ENCODE peak calls at places on chromosome 13, in eight cellular contexts. P, O, I, T, Z, L, M and G are unnamed samples.
A peak's percentile ranks its signal among the peaks of the same experiment; 100 is the strongest.

GRCh38 chr13:76696370-76696769 is 189.8 kb downstream of the KCTD12 start:
- DNase-seq in T (no peak), L (no peak), P (peak; percentile 34), Z (no peak), I (no peak), M (no peak), O (no peak), G (no peak)

GRCh38 chr13:22111961-22112360 is 441.1 kb downstream of the FGF9 start:
- DNase-seq in M (no peak), T (no peak), L (no peak), I (no peak), P (no peak), O (no peak), Z (no peak), G (no peak)

GRCh38 chr13:96781141-96781540 is 213.1 kb downstream of the OXGR1 start:
- DNase-seq in Z (no peak), T (no peak), P (no peak), O (no peak), L (no peak), I (no peak), M (no peak), G (no peak)

GRCh38 chr13:97499181-97499580 is 65.2 kb downstream of the RAP2A start:
- DNase-seq in T (no peak), Z (no peak), L (no peak), P (no peak), M (no peak), O (no peak), I (no peak), G (no peak)

GRCh38 chr13:31161583-31162150 is at the start of gene HSPH1:
- DNase-seq in Z (peak; percentile 92), M (peak; percentile 96), I (peak; percentile 97), T (peak; percentile 99), L (peak; percentile 95), P (peak; percentile 98), O (peak; percentile 96), G (peak; percentile 89)

GRCh38 chr13:47862841-47863240 is 138.2 kb downstream of the SUCLA2 start:
- DNase-seq in T (no peak), P (no peak), Z (no peak), O (no peak), M (no peak), I (no peak), L (no peak), G (no peak)

GRCh38 chr13:113378825-113379224 is 14.9 kb upstream of the GRTP1 start:
- DNase-seq in Z (no peak), L (no peak), O (no peak), P (no peak), M (no peak), I (no peak), T (no peak), G (no peak)

GRCh38 chr13:22114630-22115311 is 443.9 kb downstream of the FGF9 start:
- DNase-seq in T (no peak), P (no peak), I (no peak), L (no peak), M (no peak), O (no peak), Z (no peak), G (no peak)

GRCh38 chr13:40668335-40668734 is 1.9 kb upstream of the FOXO1 start:
- DNase-seq in I (peak; percentile 36), T (no peak), Z (no peak), O (peak; percentile 29), L (no peak), M (peak; percentile 22), P (no peak), G (no peak)

GRCh38 chr13:24161980-24162517 is 1.5 kb downstream of the SPATA13 start:
- DNase-seq in O (no peak), L (no peak), P (no peak), I (no peak), Z (no peak), T (no peak), M (peak; percentile 32), G (no peak)

GRCh38 chr13:46140044-46140443 is 35.2 kb upstream of the CPB2 start:
- DNase-seq in I (no peak), L (no peak), Z (no peak), M (no peak), T (no peak), P (no peak), O (no peak), G (no peak)

GRCh38 chr13:99055286-99056073 is 77.6 kb upstream of the DOCK9 start:
- DNase-seq in L (no peak), T (no peak), P (no peak), O (peak; percentile 52), M (no peak), Z (no peak), I (peak; percentile 41), G (no peak)

GRCh38 chr13:99058527-99059495 is 80.9 kb upstream of the DOCK9 start:
- DNase-seq in M (no peak), I (no peak), P (no peak), L (no peak), Z (no peak), O (no peak), T (no peak), G (no peak)

GRCh38 chr13:99056381-99057014 is 78.6 kb upstream of the DOCK9 start:
- DNase-seq in O (no peak), Z (no peak), I (no peak), P (no peak), M (no peak), L (no peak), T (no peak), G (no peak)

GRCh38 chr13:99059498-99060070 is 81.7 kb upstream of the DOCK9 start:
- DNase-seq in T (no peak), O (no peak), M (no peak), I (no peak), P (no peak), L (no peak), Z (no peak), G (no peak)

DNA sequence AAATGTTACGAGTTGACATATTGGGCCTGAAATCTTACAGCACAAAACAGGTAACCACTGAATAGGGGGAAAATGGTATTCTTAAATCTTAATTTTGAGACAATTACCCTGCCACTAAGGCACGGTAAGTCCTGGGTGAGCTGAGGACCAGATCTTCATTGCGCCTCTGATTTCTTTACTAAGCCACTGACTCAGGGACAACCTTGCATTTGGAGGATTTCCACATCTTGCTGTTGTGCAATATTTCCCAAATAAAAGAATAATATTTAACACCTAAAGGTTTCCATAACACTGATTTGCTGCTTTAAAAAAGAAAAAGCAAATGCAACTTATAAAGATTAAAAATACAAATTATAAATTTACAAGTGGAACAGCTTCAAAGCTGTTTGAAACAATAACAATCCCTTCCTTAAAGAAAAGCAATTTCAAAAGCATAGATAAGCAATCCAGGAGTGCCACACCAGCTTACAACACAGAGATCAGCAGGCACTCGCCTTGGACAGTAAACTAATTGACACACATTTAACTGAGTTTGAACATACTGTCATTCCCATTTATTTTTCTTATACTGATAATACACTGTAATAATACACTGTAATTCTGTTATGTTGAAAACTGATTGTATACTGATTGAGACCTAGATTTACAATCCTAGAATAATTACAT is 79.6 kb upstream of the DOCK9 start:
- DNase-seq in P (no peak), O (no peak), T (no peak), I (no peak), M (no peak), L (no peak), Z (no peak), G (no peak)
- TF ChIP-seq CTCF in P (no peak), O (no peak), T (no peak), I (no peak), M (no peak), L (no peak), Z (no peak), G (no peak)

DNA sequence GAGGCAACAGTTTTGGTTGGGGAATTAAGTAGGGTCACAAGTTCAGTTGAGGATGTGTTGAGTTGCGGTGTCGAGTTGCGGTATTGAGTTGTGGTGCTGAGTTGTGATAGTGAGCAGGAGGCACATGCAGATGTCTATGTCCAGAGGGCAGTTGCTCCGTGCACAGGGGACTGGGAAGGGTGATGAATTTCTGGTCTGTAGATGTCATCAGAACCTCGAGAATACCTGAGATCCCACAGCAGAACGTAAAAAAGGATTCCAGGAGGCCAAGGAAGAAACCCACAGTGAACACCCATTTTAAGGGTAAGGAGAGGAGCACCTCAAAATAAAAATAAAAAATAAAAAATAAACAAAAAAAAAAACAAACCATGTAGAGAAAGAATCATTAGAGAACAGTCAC is 354.4 kb upstream of the ARGLU1 start:
- DNase-seq in M (no peak), L (no peak), O (no peak), I (no peak), Z (no peak), P (peak; percentile 57), T (no peak), G (no peak)
- TF ChIP-seq CTCF in M (no peak), L (no peak), O (no peak), I (no peak), Z (no peak), P (no peak), T (no peak), G (no peak)

GRCh38 chr13:58963321-58963720 is 1200.4 kb downstream of the DIAPH3 start:
- DNase-seq in T (no peak), Z (no peak), O (no peak), L (no peak), I (no peak), M (no peak), P (no peak), G (no peak)

GRCh38 chr13:58964048-58964447 is 1199.7 kb downstream of the DIAPH3 start:
- DNase-seq in L (no peak), Z (no peak), I (no peak), O (no peak), P (no peak), M (no peak), T (no peak), G (no peak)

GRCh38 chr13:58955546-58956385 is 1208.0 kb downstream of the DIAPH3 start:
- DNase-seq in M (no peak), P (no peak), I (no peak), T (no peak), Z (no peak), L (no peak), O (no peak), G (no peak)

DNA sequence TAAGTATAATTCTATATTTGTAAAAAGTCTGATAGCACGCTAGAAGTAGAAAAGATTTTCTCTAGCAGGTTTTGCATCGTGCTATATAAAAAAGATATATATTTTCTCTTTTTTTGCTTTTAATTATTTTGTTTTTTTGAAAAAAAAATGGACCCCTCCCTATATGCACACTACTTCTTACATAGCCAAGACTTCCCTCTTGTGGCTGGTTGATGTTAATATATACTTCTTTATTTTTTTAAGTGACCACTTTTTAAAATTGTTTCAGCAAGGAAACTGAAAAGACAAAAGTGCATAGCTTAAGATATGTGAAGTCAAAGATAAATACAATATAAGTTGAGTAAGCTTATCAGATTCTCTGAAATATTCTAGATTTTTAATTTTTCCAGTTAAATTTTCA is 1202.8 kb downstream of the DIAPH3 start:
- DNase-seq in I (no peak), L (no peak), Z (no peak), T (no peak), O (no peak), M (no peak), P (peak; percentile 19), G (no peak)
- TF ChIP-seq CTCF in I (no peak), L (no peak), Z (peak; percentile 19), T (no peak), O (peak; percentile 55), M (no peak), P (no peak), G (peak; percentile 65)

DNA sequence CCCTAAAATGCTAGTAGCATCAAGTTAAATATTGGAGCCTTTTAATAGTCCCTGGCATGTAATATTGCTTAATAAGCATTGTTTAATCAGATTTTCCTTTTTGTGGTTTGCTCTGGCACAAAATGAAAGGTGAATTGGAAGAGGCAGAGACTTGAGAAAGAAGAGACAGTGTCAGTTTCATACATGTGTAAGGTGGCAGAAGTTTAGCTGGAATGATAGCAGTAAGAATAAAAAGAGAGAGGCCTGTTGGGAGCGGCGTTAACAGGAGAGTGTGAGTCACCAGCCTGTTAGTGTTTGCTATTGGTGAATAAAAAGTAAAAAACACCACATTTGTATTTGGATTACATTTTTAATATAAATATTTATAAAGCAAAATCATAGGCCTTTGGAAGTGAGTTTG is 145.3 kb downstream of the PDS5B start:
- DNase-seq in P (no peak), Z (no peak), O (no peak), M (no peak), L (no peak), T (no peak), I (no peak), G (no peak)
- TF ChIP-seq CTCF in P (no peak), Z (no peak), O (no peak), M (no peak), L (no peak), T (no peak), I (no peak), G (no peak)